ENCODE peak calls at places on chromosomes 1 and 21, in seven cellular contexts. One of them, this sample, is unnamed.
A peak's percentile ranks its signal among the peaks of the same experiment; 100 is the strongest.

GRCh38 chr1:80054129-80054528 is 1047.6 kb upstream of the ADGRL4 start:
- DNase-seq in HCT116: peak; percentile 10
- DNase-seq in CD8-positive, alpha-beta T cell: no peak
- DNase-seq in adrenal gland: no peak
- DNase-seq in BE2C: no peak
- DNase-seq in astrocyte of the cerebellum: peak; percentile 86
- DNase-seq in esophagus squamous epithelium: no peak
- DNase-seq in this sample: no peak

GRCh38 chr1:94416901-94417701 is 1.1 kb upstream of the ABCD3 start:
- DNase-seq in HCT116: no peak
- DNase-seq in CD8-positive, alpha-beta T cell: no peak
- DNase-seq in adrenal gland: peak; percentile 65
- DNase-seq in BE2C: no peak
- DNase-seq in astrocyte of the cerebellum: peak; percentile 49
- DNase-seq in esophagus squamous epithelium: no peak
- DNase-seq in this sample: no peak

GRCh38 chr1:87644500-87645245 is 316.0 kb downstream of the LMO4 start:
- DNase-seq in HCT116: no peak
- DNase-seq in CD8-positive, alpha-beta T cell: no peak
- DNase-seq in adrenal gland: no peak
- DNase-seq in BE2C: no peak
- DNase-seq in astrocyte of the cerebellum: peak; percentile 13
- DNase-seq in esophagus squamous epithelium: no peak
- DNase-seq in this sample: no peak

GRCh38 chr1:183498342-183498991 is 26.2 kb downstream of the SMG7 start:
- DNase-seq in HCT116: no peak
- DNase-seq in CD8-positive, alpha-beta T cell: no peak
- DNase-seq in adrenal gland: no peak
- DNase-seq in BE2C: no peak
- DNase-seq in astrocyte of the cerebellum: no peak
- DNase-seq in esophagus squamous epithelium: no peak
- DNase-seq in this sample: no peak

GRCh38 chr1:186829679-186830587 is 1.2 kb downstream of the PLA2G4A start:
- DNase-seq in HCT116: no peak
- DNase-seq in CD8-positive, alpha-beta T cell: no peak
- DNase-seq in adrenal gland: no peak
- DNase-seq in BE2C: no peak
- DNase-seq in astrocyte of the cerebellum: no peak
- DNase-seq in esophagus squamous epithelium: no peak
- DNase-seq in this sample: no peak

GRCh38 chr1:102578806-102579205 is 529.5 kb downstream of the COL11A1 start:
- DNase-seq in HCT116: no peak
- DNase-seq in CD8-positive, alpha-beta T cell: no peak
- DNase-seq in adrenal gland: no peak
- DNase-seq in BE2C: no peak
- DNase-seq in astrocyte of the cerebellum: no peak
- DNase-seq in esophagus squamous epithelium: no peak
- DNase-seq in this sample: no peak

GRCh38 chr1:153763365-153764225 is 11.6 kb upstream of the SLC27A3 start:
- DNase-seq in HCT116: no peak
- DNase-seq in CD8-positive, alpha-beta T cell: no peak
- DNase-seq in adrenal gland: no peak
- DNase-seq in BE2C: no peak
- DNase-seq in astrocyte of the cerebellum: no peak
- DNase-seq in esophagus squamous epithelium: no peak
- DNase-seq in this sample: no peak

GRCh38 chr1:87202922-87203655 is 125.6 kb upstream of the LMO4 start:
- DNase-seq in HCT116: no peak
- DNase-seq in CD8-positive, alpha-beta T cell: no peak
- DNase-seq in adrenal gland: no peak
- DNase-seq in BE2C: no peak
- DNase-seq in astrocyte of the cerebellum: no peak
- DNase-seq in esophagus squamous epithelium: no peak
- DNase-seq in this sample: no peak

GRCh38 chr1:21935891-21936365 is 1.2 kb downstream of the HSPG2 start:
- DNase-seq in HCT116: no peak
- DNase-seq in CD8-positive, alpha-beta T cell: no peak
- DNase-seq in adrenal gland: no peak
- DNase-seq in BE2C: no peak
- DNase-seq in astrocyte of the cerebellum: no peak
- DNase-seq in esophagus squamous epithelium: no peak
- DNase-seq in this sample: no peak

GRCh38 chr21:16891821-16892220 is 621.0 kb upstream of the CXADR start:
- DNase-seq in HCT116: no peak
- DNase-seq in CD8-positive, alpha-beta T cell: no peak
- DNase-seq in adrenal gland: no peak
- DNase-seq in BE2C: no peak
- DNase-seq in astrocyte of the cerebellum: peak; percentile 88
- DNase-seq in esophagus squamous epithelium: no peak
- DNase-seq in this sample: no peak

GRCh38 chr21:42286416-42286815 is 28.8 kb downstream of the TFF3 start:
- DNase-seq in HCT116: no peak
- DNase-seq in CD8-positive, alpha-beta T cell: no peak
- DNase-seq in adrenal gland: no peak
- DNase-seq in BE2C: no peak
- DNase-seq in astrocyte of the cerebellum: no peak
- DNase-seq in esophagus squamous epithelium: no peak
- DNase-seq in this sample: no peak

GRCh38 chr1:247332901-247333361 is 1.3 kb upstream of the ZNF496 start:
- DNase-seq in HCT116: no peak
- DNase-seq in CD8-positive, alpha-beta T cell: no peak
- DNase-seq in adrenal gland: peak; percentile 52
- DNase-seq in BE2C: no peak
- DNase-seq in astrocyte of the cerebellum: no peak
- DNase-seq in esophagus squamous epithelium: no peak
- DNase-seq in this sample: no peak

GRCh38 chr1:41542196-41542955 is 57.9 kb upstream of the EDN2 start:
- DNase-seq in HCT116: no peak
- DNase-seq in CD8-positive, alpha-beta T cell: no peak
- DNase-seq in adrenal gland: peak; percentile 2
- DNase-seq in BE2C: no peak
- DNase-seq in astrocyte of the cerebellum: no peak
- DNase-seq in esophagus squamous epithelium: no peak
- DNase-seq in this sample: no peak

GRCh38 chr1:47477595-47478080 is 39.8 kb downstream of the FOXD2 start:
- DNase-seq in HCT116: no peak
- DNase-seq in CD8-positive, alpha-beta T cell: no peak
- DNase-seq in adrenal gland: no peak
- DNase-seq in BE2C: no peak
- DNase-seq in astrocyte of the cerebellum: no peak
- DNase-seq in esophagus squamous epithelium: no peak
- DNase-seq in this sample: no peak

GRCh38 chr1:100219457-100219856 is 30.2 kb downstream of the DBT start:
- DNase-seq in HCT116: no peak
- DNase-seq in CD8-positive, alpha-beta T cell: no peak
- DNase-seq in adrenal gland: no peak
- DNase-seq in BE2C: no peak
- DNase-seq in astrocyte of the cerebellum: no peak
- DNase-seq in esophagus squamous epithelium: no peak
- DNase-seq in this sample: no peak

GRCh38 chr1:53071167-53071865 is 9.3 kb downstream of the PODN start:
- DNase-seq in HCT116: no peak
- DNase-seq in CD8-positive, alpha-beta T cell: no peak
- DNase-seq in adrenal gland: no peak
- DNase-seq in BE2C: no peak
- DNase-seq in astrocyte of the cerebellum: no peak
- DNase-seq in esophagus squamous epithelium: no peak
- DNase-seq in this sample: peak; percentile 10

GRCh38 chr1:30317921-30318320 is 405.5 kb downstream of the MATN1 start:
- DNase-seq in HCT116: no peak
- DNase-seq in CD8-positive, alpha-beta T cell: no peak
- DNase-seq in adrenal gland: no peak
- DNase-seq in BE2C: no peak
- DNase-seq in astrocyte of the cerebellum: no peak
- DNase-seq in esophagus squamous epithelium: no peak
- DNase-seq in this sample: no peak

GRCh38 chr1:231161711-231162299 is at the start of gene TRIM67:
- DNase-seq in HCT116: no peak
- DNase-seq in CD8-positive, alpha-beta T cell: no peak
- DNase-seq in adrenal gland: peak; percentile 45
- DNase-seq in BE2C: peak; percentile 84
- DNase-seq in astrocyte of the cerebellum: no peak
- DNase-seq in esophagus squamous epithelium: no peak
- DNase-seq in this sample: no peak

GRCh38 chr1:238658766-238659165 is 727.6 kb upstream of the CHRM3 start:
- DNase-seq in HCT116: no peak
- DNase-seq in CD8-positive, alpha-beta T cell: no peak
- DNase-seq in adrenal gland: no peak
- DNase-seq in BE2C: no peak
- DNase-seq in astrocyte of the cerebellum: no peak
- DNase-seq in esophagus squamous epithelium: no peak
- DNase-seq in this sample: no peak

GRCh38 chr1:24189528-24189927 is 2.4 kb upstream of the IFNLR1 start:
- DNase-seq in HCT116: no peak
- DNase-seq in CD8-positive, alpha-beta T cell: no peak
- DNase-seq in adrenal gland: no peak
- DNase-seq in BE2C: no peak
- DNase-seq in astrocyte of the cerebellum: no peak
- DNase-seq in esophagus squamous epithelium: no peak
- DNase-seq in this sample: no peak

GRCh38 chr1:16718908-16719533 is 21.3 kb upstream of the RNU1-4 start:
- DNase-seq in HCT116: no peak
- DNase-seq in CD8-positive, alpha-beta T cell: no peak
- DNase-seq in adrenal gland: no peak
- DNase-seq in BE2C: no peak
- DNase-seq in astrocyte of the cerebellum: no peak
- DNase-seq in esophagus squamous epithelium: no peak
- DNase-seq in this sample: no peak

GRCh38 chr1:234500269-234500668 is 21.3 kb upstream of the TARBP1 start:
- DNase-seq in HCT116: no peak
- DNase-seq in CD8-positive, alpha-beta T cell: no peak
- DNase-seq in adrenal gland: peak; percentile 41
- DNase-seq in BE2C: no peak
- DNase-seq in astrocyte of the cerebellum: no peak
- DNase-seq in esophagus squamous epithelium: no peak
- DNase-seq in this sample: no peak

GRCh38 chr21:36008505-36008904 is 51.8 kb downstream of the SETD4 start:
- DNase-seq in HCT116: no peak
- DNase-seq in CD8-positive, alpha-beta T cell: no peak
- DNase-seq in adrenal gland: no peak
- DNase-seq in BE2C: no peak
- DNase-seq in astrocyte of the cerebellum: no peak
- DNase-seq in esophagus squamous epithelium: no peak
- DNase-seq in this sample: no peak
- H3K4me3 ChIP-seq in HCT116: no peak overlapping the region
- H3K4me3 ChIP-seq in CD8-positive, alpha-beta T cell: no peak overlapping the region
- H3K4me3 ChIP-seq in adrenal gland: no peak overlapping the region
- H3K4me3 ChIP-seq in BE2C: no peak overlapping the region
- H3K4me3 ChIP-seq in astrocyte of the cerebellum: no peak overlapping the region
- H3K4me3 ChIP-seq in esophagus squamous epithelium: no peak overlapping the region
- H3K4me3 ChIP-seq in this sample: no peak overlapping the region

GRCh38 chr1:114219247-114219872 is 65.7 kb upstream of the SYT6 start:
- DNase-seq in HCT116: no peak
- DNase-seq in CD8-positive, alpha-beta T cell: no peak
- DNase-seq in adrenal gland: no peak
- DNase-seq in BE2C: no peak
- DNase-seq in astrocyte of the cerebellum: no peak
- DNase-seq in esophagus squamous epithelium: no peak
- DNase-seq in this sample: no peak

GRCh38 chr1:114216431-114217173 is 62.9 kb upstream of the SYT6 start:
- DNase-seq in HCT116: no peak
- DNase-seq in CD8-positive, alpha-beta T cell: no peak
- DNase-seq in adrenal gland: no peak
- DNase-seq in BE2C: no peak
- DNase-seq in astrocyte of the cerebellum: no peak
- DNase-seq in esophagus squamous epithelium: no peak
- DNase-seq in this sample: no peak

GRCh38 chr1:114214016-114214415 is 60.3 kb upstream of the SYT6 start:
- DNase-seq in HCT116: no peak
- DNase-seq in CD8-positive, alpha-beta T cell: no peak
- DNase-seq in adrenal gland: no peak
- DNase-seq in BE2C: no peak
- DNase-seq in astrocyte of the cerebellum: no peak
- DNase-seq in esophagus squamous epithelium: no peak
- DNase-seq in this sample: no peak

GRCh38 chr1:114218397-114219237 is 64.9 kb upstream of the SYT6 start:
- DNase-seq in HCT116: no peak
- DNase-seq in CD8-positive, alpha-beta T cell: no peak
- DNase-seq in adrenal gland: no peak
- DNase-seq in BE2C: no peak
- DNase-seq in astrocyte of the cerebellum: no peak
- DNase-seq in esophagus squamous epithelium: no peak
- DNase-seq in this sample: no peak

GRCh38 chr1:114215426-114215825 is 61.8 kb upstream of the SYT6 start:
- DNase-seq in HCT116: no peak
- DNase-seq in CD8-positive, alpha-beta T cell: no peak
- DNase-seq in adrenal gland: no peak
- DNase-seq in BE2C: no peak
- DNase-seq in astrocyte of the cerebellum: no peak
- DNase-seq in esophagus squamous epithelium: no peak
- DNase-seq in this sample: no peak
- TF ChIP-seq CTCF in HCT116: no peak
- TF ChIP-seq CTCF in CD8-positive, alpha-beta T cell: no peak
- TF ChIP-seq CTCF in adrenal gland: no peak
- TF ChIP-seq CTCF in BE2C: no peak
- TF ChIP-seq CTCF in astrocyte of the cerebellum: peak; percentile 5
- TF ChIP-seq CTCF in esophagus squamous epithelium: no peak
- TF ChIP-seq CTCF in this sample: no peak

GRCh38 chr1:90836345-90836679 is 119.2 kb upstream of the BARHL2 start:
- DNase-seq in HCT116: no peak
- DNase-seq in CD8-positive, alpha-beta T cell: no peak
- DNase-seq in adrenal gland: no peak
- DNase-seq in BE2C: no peak
- DNase-seq in astrocyte of the cerebellum: no peak
- DNase-seq in esophagus squamous epithelium: no peak
- DNase-seq in this sample: no peak

GRCh38 chr1:90839323-90839722 is 122.2 kb upstream of the BARHL2 start:
- DNase-seq in HCT116: no peak
- DNase-seq in CD8-positive, alpha-beta T cell: no peak
- DNase-seq in adrenal gland: no peak
- DNase-seq in BE2C: no peak
- DNase-seq in astrocyte of the cerebellum: no peak
- DNase-seq in esophagus squamous epithelium: no peak
- DNase-seq in this sample: no peak

GRCh38 chr1:90840323-90840722 is 123.2 kb upstream of the BARHL2 start:
- DNase-seq in HCT116: no peak
- DNase-seq in CD8-positive, alpha-beta T cell: no peak
- DNase-seq in adrenal gland: no peak
- DNase-seq in BE2C: no peak
- DNase-seq in astrocyte of the cerebellum: no peak
- DNase-seq in esophagus squamous epithelium: no peak
- DNase-seq in this sample: no peak

GRCh38 chr1:90837420-90837819 is 120.3 kb upstream of the BARHL2 start:
- DNase-seq in HCT116: no peak
- DNase-seq in CD8-positive, alpha-beta T cell: no peak
- DNase-seq in adrenal gland: no peak
- DNase-seq in BE2C: no peak
- DNase-seq in astrocyte of the cerebellum: no peak
- DNase-seq in esophagus squamous epithelium: no peak
- DNase-seq in this sample: no peak

GRCh38 chr1:90838720-90839119 is 121.6 kb upstream of the BARHL2 start:
- DNase-seq in HCT116: no peak
- DNase-seq in CD8-positive, alpha-beta T cell: no peak
- DNase-seq in adrenal gland: no peak
- DNase-seq in BE2C: no peak
- DNase-seq in astrocyte of the cerebellum: no peak
- DNase-seq in esophagus squamous epithelium: no peak
- DNase-seq in this sample: no peak
- H3K4me3 ChIP-seq in HCT116: no peak overlapping the region
- H3K4me3 ChIP-seq in CD8-positive, alpha-beta T cell: no peak overlapping the region
- H3K4me3 ChIP-seq in adrenal gland: no peak overlapping the region
- H3K4me3 ChIP-seq in BE2C: no peak overlapping the region
- H3K4me3 ChIP-seq in astrocyte of the cerebellum: no peak overlapping the region
- H3K4me3 ChIP-seq in esophagus squamous epithelium: no peak overlapping the region
- H3K4me3 ChIP-seq in this sample: no peak overlapping the region

GRCh38 chr1:2585318-2586092 is 1.1 kb upstream of the PRXL2B start:
- DNase-seq in HCT116: no peak
- DNase-seq in CD8-positive, alpha-beta T cell: peak; percentile 61
- DNase-seq in adrenal gland: peak; percentile 74
- DNase-seq in BE2C: peak; percentile 39
- DNase-seq in astrocyte of the cerebellum: no peak
- DNase-seq in esophagus squamous epithelium: peak; percentile 61
- DNase-seq in this sample: peak; percentile 68
- TF ChIP-seq CTCF in HCT116: no peak
- TF ChIP-seq CTCF in CD8-positive, alpha-beta T cell: no peak
- TF ChIP-seq CTCF in adrenal gland: no peak
- TF ChIP-seq CTCF in BE2C: no peak
- TF ChIP-seq CTCF in astrocyte of the cerebellum: no peak
- TF ChIP-seq CTCF in esophagus squamous epithelium: no peak
- TF ChIP-seq CTCF in this sample: no peak

This sample was measured in left ventricle myocardium inferior.